ENCODE peak calls at places on chromosomes 12 and 14, in six cellular contexts. One of them, this sample, is unnamed. For H3K4me1, the result is how much of the 10 kb centered on the place peaks cover.

GRCh38 chr12:2687058-2687457 is 107.7 kb upstream of the FKBP4 start:
- DNase-seq in tibial nerve: no peak
- DNase-seq in upper lobe of right lung: no peak
- DNase-seq in cardiac muscle cell: no peak
- DNase-seq in fibroblast of lung: no peak
- DNase-seq in ascending aorta: peak
- DNase-seq in this sample: no peak

GRCh38 chr14:65632487-65632886 is 220.0 kb downstream of the FUT8 start:
- DNase-seq in tibial nerve: no peak
- DNase-seq in upper lobe of right lung: no peak
- DNase-seq in cardiac muscle cell: no peak
- DNase-seq in fibroblast of lung: no peak
- DNase-seq in ascending aorta: no peak
- DNase-seq in this sample: no peak

GRCh38 chr12:126069549-126070165 is 1004.4 kb downstream of the AACS start:
- DNase-seq in tibial nerve: no peak
- DNase-seq in upper lobe of right lung: no peak
- DNase-seq in cardiac muscle cell: peak
- DNase-seq in fibroblast of lung: peak
- DNase-seq in ascending aorta: no peak
- DNase-seq in this sample: peak

GRCh38 chr12:57779736-57780135 is 2.9 kb upstream of the TSFM start:
- DNase-seq in tibial nerve: no peak
- DNase-seq in upper lobe of right lung: no peak
- DNase-seq in cardiac muscle cell: no peak
- DNase-seq in fibroblast of lung: no peak
- DNase-seq in ascending aorta: peak
- DNase-seq in this sample: no peak

GRCh38 chr14:68442828-68443460 is 349.9 kb downstream of the ZFP36L1 start:
- DNase-seq in tibial nerve: no peak
- DNase-seq in upper lobe of right lung: no peak
- DNase-seq in cardiac muscle cell: no peak
- DNase-seq in fibroblast of lung: peak
- DNase-seq in ascending aorta: no peak
- DNase-seq in this sample: no peak

GRCh38 chr14:91416744-91417133 is 881 bp downstream of the CCDC88C start:
- DNase-seq in tibial nerve: no peak
- DNase-seq in upper lobe of right lung: peak
- DNase-seq in cardiac muscle cell: no peak
- DNase-seq in fibroblast of lung: no peak
- DNase-seq in ascending aorta: no peak
- DNase-seq in this sample: peak

GRCh38 chr12:4421590-4422031 is 24.0 kb downstream of the FGF6 start:
- DNase-seq in tibial nerve: no peak
- DNase-seq in upper lobe of right lung: no peak
- DNase-seq in cardiac muscle cell: peak
- DNase-seq in fibroblast of lung: peak
- DNase-seq in ascending aorta: no peak
- DNase-seq in this sample: no peak

GRCh38 chr12:132723764-132724140 is 13.1 kb downstream of the PGAM5 start:
- DNase-seq in tibial nerve: no peak
- DNase-seq in upper lobe of right lung: no peak
- DNase-seq in cardiac muscle cell: no peak
- DNase-seq in fibroblast of lung: no peak
- DNase-seq in ascending aorta: no peak
- DNase-seq in this sample: no peak

GRCh38 chr12:51891843-51892242 is 3.9 kb downstream of the ANKRD33 start:
- DNase-seq in tibial nerve: no peak
- DNase-seq in upper lobe of right lung: no peak
- DNase-seq in cardiac muscle cell: no peak
- DNase-seq in fibroblast of lung: peak
- DNase-seq in ascending aorta: no peak
- DNase-seq in this sample: no peak

GRCh38 chr12:106974525-106974924 is 12.4 kb downstream of the MTERF2 start:
- DNase-seq in tibial nerve: no peak
- DNase-seq in upper lobe of right lung: no peak
- DNase-seq in cardiac muscle cell: no peak
- DNase-seq in fibroblast of lung: no peak
- DNase-seq in ascending aorta: no peak
- DNase-seq in this sample: peak

GRCh38 chr12:2152134-2152533 is 99.3 kb downstream of the CACNA1C start:
- DNase-seq in tibial nerve: no peak
- DNase-seq in upper lobe of right lung: no peak
- DNase-seq in cardiac muscle cell: no peak
- DNase-seq in fibroblast of lung: no peak
- DNase-seq in ascending aorta: no peak
- DNase-seq in this sample: no peak

GRCh38 chr14:102665665-102666064 is 73.2 kb downstream of the RCOR1 start:
- DNase-seq in tibial nerve: no peak
- DNase-seq in upper lobe of right lung: no peak
- DNase-seq in cardiac muscle cell: peak
- DNase-seq in fibroblast of lung: no peak
- DNase-seq in ascending aorta: no peak
- DNase-seq in this sample: no peak

GRCh38 chr12:90229771-90230170 is 521.1 kb upstream of the ATP2B1 start:
- DNase-seq in tibial nerve: no peak
- DNase-seq in upper lobe of right lung: no peak
- DNase-seq in cardiac muscle cell: peak
- DNase-seq in fibroblast of lung: no peak
- DNase-seq in ascending aorta: no peak
- DNase-seq in this sample: no peak

GRCh38 chr12:88985631-88986030 is 366.7 kb downstream of the DUSP6 start:
- DNase-seq in tibial nerve: no peak
- DNase-seq in upper lobe of right lung: no peak
- DNase-seq in cardiac muscle cell: no peak
- DNase-seq in fibroblast of lung: no peak
- DNase-seq in ascending aorta: no peak
- DNase-seq in this sample: no peak

GRCh38 chr14:32078030-32078793 is 1.1 kb downstream of the ARHGAP5 start:
- DNase-seq in tibial nerve: no peak
- DNase-seq in upper lobe of right lung: peak
- DNase-seq in cardiac muscle cell: peak
- DNase-seq in fibroblast of lung: peak
- DNase-seq in ascending aorta: peak
- DNase-seq in this sample: peak

GRCh38 chr14:22549981-22550670 is 38.9 kb downstream of the DAD1 start:
- DNase-seq in tibial nerve: no peak
- DNase-seq in upper lobe of right lung: no peak
- DNase-seq in cardiac muscle cell: no peak
- DNase-seq in fibroblast of lung: no peak
- DNase-seq in ascending aorta: peak
- DNase-seq in this sample: no peak

GRCh38 chr12:2273288-2273687 is 220.5 kb downstream of the CACNA1C start:
- DNase-seq in tibial nerve: no peak
- DNase-seq in upper lobe of right lung: no peak
- DNase-seq in cardiac muscle cell: no peak
- DNase-seq in fibroblast of lung: peak
- DNase-seq in ascending aorta: peak
- DNase-seq in this sample: no peak

GRCh38 chr12:47361389-47362031 is 281.8 kb upstream of the AMIGO2 start:
- DNase-seq in tibial nerve: no peak
- DNase-seq in upper lobe of right lung: no peak
- DNase-seq in cardiac muscle cell: no peak
- DNase-seq in fibroblast of lung: no peak
- DNase-seq in ascending aorta: no peak
- DNase-seq in this sample: peak

GRCh38 chr12:62724947-62725447 is 210.0 kb downstream of the PPM1H start:
- DNase-seq in tibial nerve: no peak
- DNase-seq in upper lobe of right lung: no peak
- DNase-seq in cardiac muscle cell: peak
- DNase-seq in fibroblast of lung: peak
- DNase-seq in ascending aorta: peak
- DNase-seq in this sample: peak

GRCh38 chr12:108091351-108091750 is 37.7 kb upstream of the WSCD2 start:
- DNase-seq in tibial nerve: no peak
- DNase-seq in upper lobe of right lung: no peak
- DNase-seq in cardiac muscle cell: no peak
- DNase-seq in fibroblast of lung: no peak
- DNase-seq in ascending aorta: no peak
- DNase-seq in this sample: no peak

GRCh38 chr12:116142936-116143882 is 134.3 kb downstream of the MED13L start:
- DNase-seq in tibial nerve: no peak
- DNase-seq in upper lobe of right lung: no peak
- DNase-seq in cardiac muscle cell: no peak
- DNase-seq in fibroblast of lung: peak
- DNase-seq in ascending aorta: no peak
- DNase-seq in this sample: no peak

GRCh38 chr14:21723431-21724045 is 49.9 kb upstream of the OR4E1 start:
- DNase-seq in tibial nerve: no peak
- DNase-seq in upper lobe of right lung: no peak
- DNase-seq in cardiac muscle cell: peak
- DNase-seq in fibroblast of lung: no peak
- DNase-seq in ascending aorta: no peak
- DNase-seq in this sample: no peak

GRCh38 chr14:20683125-20683895 is 1.1 kb upstream of the RNASE4 start:
- DNase-seq in tibial nerve: peak
- DNase-seq in upper lobe of right lung: peak
- DNase-seq in cardiac muscle cell: peak
- DNase-seq in fibroblast of lung: peak
- DNase-seq in ascending aorta: peak
- DNase-seq in this sample: peak

GRCh38 chr12:132766380-132767085 is 4.9 kb upstream of the ANKLE2 start:
- DNase-seq in tibial nerve: no peak
- DNase-seq in upper lobe of right lung: no peak
- DNase-seq in cardiac muscle cell: peak
- DNase-seq in fibroblast of lung: peak
- DNase-seq in ascending aorta: no peak
- DNase-seq in this sample: peak

GRCh38 chr14:104651876-104652260 is 37.5 kb upstream of the INF2 start:
- DNase-seq in tibial nerve: no peak
- DNase-seq in upper lobe of right lung: no peak
- DNase-seq in cardiac muscle cell: no peak
- DNase-seq in fibroblast of lung: no peak
- DNase-seq in ascending aorta: no peak
- DNase-seq in this sample: no peak

GRCh38 chr14:104219731-104220224 is 81.4 kb downstream of the KIF26A start:
- DNase-seq in tibial nerve: no peak
- DNase-seq in upper lobe of right lung: peak
- DNase-seq in cardiac muscle cell: no peak
- DNase-seq in fibroblast of lung: no peak
- DNase-seq in ascending aorta: no peak
- DNase-seq in this sample: no peak

DNA sequence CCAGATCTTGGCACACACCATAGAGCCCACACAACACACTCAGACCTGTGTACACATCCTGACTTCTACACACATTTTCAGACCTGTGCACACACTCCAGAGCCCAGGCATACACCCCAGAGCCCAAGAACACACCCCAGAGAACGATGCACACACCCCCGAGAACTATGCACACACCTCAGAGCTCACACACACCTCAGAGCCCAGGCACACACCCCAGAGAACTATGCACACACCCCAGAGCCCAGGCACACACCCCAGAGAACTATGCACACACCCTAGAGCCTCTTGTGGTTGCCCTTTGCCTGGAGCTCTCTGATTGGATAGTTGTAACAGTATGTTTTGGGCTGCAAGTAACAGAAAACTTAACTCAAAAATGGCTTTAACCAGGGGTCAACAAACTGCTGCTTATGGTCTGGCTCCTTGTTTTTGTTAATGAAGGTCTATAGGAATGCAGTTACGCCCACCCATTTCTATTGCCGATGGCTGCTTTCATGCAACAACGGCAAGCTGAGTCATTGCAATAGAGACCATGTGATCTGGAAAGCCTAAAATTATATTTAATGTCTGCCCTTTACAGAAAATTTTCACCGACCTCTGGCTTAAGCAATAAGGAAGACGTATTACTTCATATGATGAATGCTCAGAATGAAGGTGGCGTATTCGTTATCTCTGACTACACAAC is 66.0 kb upstream of the NCOR2 start:
- DNase-seq in tibial nerve: no peak
- DNase-seq in upper lobe of right lung: no peak
- DNase-seq in cardiac muscle cell: no peak
- DNase-seq in fibroblast of lung: peak
- DNase-seq in ascending aorta: no peak
- DNase-seq in this sample: no peak
- H3K4me1 ChIP-seq in tibial nerve: under half
- H3K4me1 ChIP-seq in upper lobe of right lung: under half
- H3K4me1 ChIP-seq in cardiac muscle cell: under half
- H3K4me1 ChIP-seq in fibroblast of lung: under half
- H3K4me1 ChIP-seq in ascending aorta: under half
- H3K4me1 ChIP-seq in this sample: under half

GRCh38 chr12:100992194-100992593 is 197.6 kb downstream of the ANO4 start:
- DNase-seq in tibial nerve: no peak
- DNase-seq in upper lobe of right lung: no peak
- DNase-seq in cardiac muscle cell: no peak
- DNase-seq in fibroblast of lung: no peak
- DNase-seq in ascending aorta: no peak
- DNase-seq in this sample: no peak
- TF ChIP-seq CTCF in tibial nerve: no peak
- TF ChIP-seq CTCF in upper lobe of right lung: no peak
- TF ChIP-seq CTCF in cardiac muscle cell: no peak
- TF ChIP-seq CTCF in fibroblast of lung: no peak
- TF ChIP-seq CTCF in ascending aorta: no peak
- TF ChIP-seq CTCF in this sample: no peak

DNA sequence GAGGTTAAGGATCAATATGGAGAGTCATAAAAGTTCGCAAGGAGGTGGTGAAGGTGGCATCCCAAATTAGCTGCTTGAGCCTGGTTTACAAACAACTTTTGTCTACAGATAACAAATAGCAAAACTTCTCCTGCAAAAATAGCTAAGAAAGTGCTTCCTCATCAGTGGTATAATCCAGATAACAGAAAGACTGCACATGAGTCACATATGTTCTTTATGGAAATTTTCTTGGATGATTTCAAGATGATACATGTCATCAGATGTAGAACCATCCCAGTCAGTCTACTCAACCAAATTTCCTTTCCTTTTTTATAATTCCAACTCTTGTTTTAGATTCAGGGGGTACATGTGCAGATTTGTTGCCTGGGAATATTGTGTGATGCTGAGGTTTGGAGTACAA is 133.0 kb downstream of the BTG1 start:
- DNase-seq in tibial nerve: no peak
- DNase-seq in upper lobe of right lung: no peak
- DNase-seq in cardiac muscle cell: no peak
- DNase-seq in fibroblast of lung: no peak
- DNase-seq in ascending aorta: no peak
- DNase-seq in this sample: no peak
- H3K4me3 ChIP-seq in tibial nerve: no peak
- H3K4me3 ChIP-seq in upper lobe of right lung: no peak
- H3K4me3 ChIP-seq in cardiac muscle cell: no peak
- H3K4me3 ChIP-seq in fibroblast of lung: no peak
- H3K4me3 ChIP-seq in ascending aorta: no peak
- H3K4me3 ChIP-seq in this sample: no peak

DNA sequence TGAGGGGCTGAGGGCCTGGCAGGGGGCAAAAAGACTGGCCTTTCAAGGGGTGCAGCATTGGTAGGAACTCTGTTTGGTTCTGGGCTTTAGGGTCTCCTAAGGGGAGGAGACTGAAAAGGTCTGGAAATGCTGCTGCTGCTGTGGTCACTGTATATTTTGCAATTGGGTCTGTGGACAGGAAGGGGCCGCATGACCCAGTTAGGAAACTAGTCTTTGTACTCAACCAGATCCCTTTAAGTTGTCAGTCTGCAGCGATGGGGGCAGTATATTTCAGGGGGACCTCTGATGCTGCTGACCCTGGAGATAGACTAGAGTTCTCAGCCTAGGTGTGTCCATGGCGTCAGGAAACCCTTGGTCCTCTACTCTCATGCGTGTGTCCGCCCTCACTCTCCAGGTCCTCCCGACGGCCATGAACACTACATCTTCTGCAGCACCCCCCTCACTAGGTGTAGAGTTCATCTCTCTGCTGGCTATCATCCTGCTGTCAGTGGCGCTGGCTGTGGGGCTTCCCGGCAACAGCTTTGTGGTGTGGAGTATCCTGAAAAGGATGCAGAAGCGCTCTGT is 4.0 kb downstream of the LTB4R start:
- DNase-seq in tibial nerve: no peak
- DNase-seq in upper lobe of right lung: peak
- DNase-seq in cardiac muscle cell: no peak
- DNase-seq in fibroblast of lung: no peak
- DNase-seq in ascending aorta: no peak
- DNase-seq in this sample: no peak
- H3K4me1 ChIP-seq in tibial nerve: under half
- H3K4me1 ChIP-seq in upper lobe of right lung: half or more
- H3K4me1 ChIP-seq in cardiac muscle cell: under half
- H3K4me1 ChIP-seq in fibroblast of lung: under half
- H3K4me1 ChIP-seq in ascending aorta: under half
- H3K4me1 ChIP-seq in this sample: under half